ENCODE peak calls at places on chromosomes 11 and 22, in ten cellular contexts. L is dorsolateral prefrontal cortex, D is EL, J is fibroblast of the aortic adventitia, P is amygdala, B is endothelial cell, X is hypothalamus, O is GM23248, W is activated T-helper 1 cell treated with Interleukin-2 at 50 U/mL for 16 hours, N is A172. E is an unnamed sample.
A peak's percentile ranks its signal among the peaks of the same experiment; 100 is the strongest.

GRCh38 chr11:81959341-81959740 is 774.3 kb downstream of the FAM181B start:
- DNase-seq in L (no peak), J (no peak), N (no peak), W (no peak), B (no peak), X (no peak), O (no peak), D (no peak), P (no peak), E (no peak)

GRCh38 chr11:3992964-3993363 is 101.6 kb upstream of the RRM1 start:
- DNase-seq in D (no peak), J (no peak), O (no peak), N (no peak), W (no peak), P (no peak), L (no peak), B (no peak), X (no peak), E (no peak)

GRCh38 chr22:45131749-45132148 is 32.0 kb upstream of the NUP50 start:
- DNase-seq in N (no peak), J (no peak), X (no peak), D (no peak), L (no peak), O (no peak), P (no peak), W (no peak), B (no peak), E (no peak)

GRCh38 chr22:23431337-23432072 is 148.6 kb downstream of the IGLL1 start:
- DNase-seq in L (no peak), X (no peak), J (no peak), B (no peak), N (peak; percentile 4), O (no peak), D (no peak), W (no peak), P (no peak), E (no peak)

GRCh38 chr22:35541254-35541748 is 670 bp downstream of the RASD2 start:
- DNase-seq in J (no peak), N (no peak), O (peak; percentile 55), P (no peak), D (no peak), L (no peak), B (no peak), X (no peak), W (no peak), E (peak; percentile 39)

GRCh38 chr11:44030276-44030932 is 17.4 kb upstream of the ACCSL start:
- DNase-seq in O (peak; percentile 85), P (no peak), B (no peak), X (no peak), W (no peak), J (peak; percentile 94), D (no peak), N (no peak), L (no peak), E (peak; percentile 27)

GRCh38 chr11:110613526-110613925 is 98.7 kb downstream of the ARHGAP20 start:
- DNase-seq in D (no peak), J (no peak), B (no peak), L (no peak), P (no peak), N (no peak), O (peak; percentile 32), X (no peak), W (no peak), E (peak; percentile 4)

GRCh38 chr11:6621711-6622211 is 2.5 kb upstream of the TPP1 start:
- DNase-seq in D (no peak), B (no peak), L (no peak), P (no peak), X (no peak), J (no peak), O (no peak), N (no peak), W (no peak), E (no peak)

GRCh38 chr22:10961043-10961860 is 4566.7 kb upstream of the OR11H1 start:
- DNase-seq in W (no peak), X (no peak), O (no peak), P (no peak), L (no peak), J (no peak), B (no peak), N (no peak), D (no peak), E (no peak)

GRCh38 chr11:46290598-46291309 is 13.3 kb downstream of the CREB3L1 start:
- DNase-seq in X (no peak), B (peak; percentile 34), P (no peak), J (peak; percentile 97), W (no peak), O (peak; percentile 97), L (no peak), D (peak; percentile 100), N (peak; percentile 96), E (peak; percentile 99)